ENCODE peak calls at places on chromosome 6, in four cellular contexts. One of them, this sample, is unnamed.
A peak's percentile ranks its signal among the peaks of the same experiment; 100 is the strongest.

GRCh38 chr6:83536034-83536646 is 23.8 kb downstream of the PRSS35 start:
- DNase-seq in GDM1: peak; percentile 26
- DNase-seq in amygdala: no peak
- DNase-seq in brain microvascular endothelial cell: peak; percentile 57
- DNase-seq in this sample: no peak

GRCh38 chr6:3913077-3913957 is 64.1 kb downstream of the FAM50B start:
- DNase-seq in brain microvascular endothelial cell: peak; percentile 97
- DNase-seq in amygdala: no peak
- DNase-seq in GDM1: no peak
- DNase-seq in this sample: peak; percentile 78

GRCh38 chr6:73085362-73085975 is 139.8 kb downstream of the KHDC1L start:
- DNase-seq in GDM1: no peak
- DNase-seq in amygdala: no peak
- DNase-seq in brain microvascular endothelial cell: no peak
- DNase-seq in this sample: no peak

GRCh38 chr6:30743099-30744053 is 889 bp upstream of the FLOT1 start:
- DNase-seq in GDM1: no peak
- DNase-seq in amygdala: no peak
- DNase-seq in brain microvascular endothelial cell: no peak
- DNase-seq in this sample: no peak

GRCh38 chr6:169624785-169625184 is 77.0 kb downstream of the WDR27 start:
- DNase-seq in GDM1: no peak
- DNase-seq in amygdala: no peak
- DNase-seq in brain microvascular endothelial cell: no peak
- DNase-seq in this sample: no peak

GRCh38 chr6:168116446-168116974 is 37.5 kb upstream of the FRMD1 start:
- DNase-seq in brain microvascular endothelial cell: no peak
- DNase-seq in amygdala: no peak
- DNase-seq in GDM1: no peak
- DNase-seq in this sample: no peak

GRCh38 chr6:137717074-137718073 is 149.7 kb upstream of the TNFAIP3 start:
- DNase-seq in amygdala: no peak
- DNase-seq in GDM1: no peak
- DNase-seq in brain microvascular endothelial cell: no peak
- DNase-seq in this sample: no peak

GRCh38 chr6:13760948-13761347 is 49.3 kb upstream of the RANBP9 start:
- DNase-seq in GDM1: no peak
- DNase-seq in amygdala: no peak
- DNase-seq in brain microvascular endothelial cell: no peak
- DNase-seq in this sample: no peak

GRCh38 chr6:6591778-6592388 is 3.4 kb downstream of the LY86 start:
- DNase-seq in GDM1: peak; percentile 84
- DNase-seq in amygdala: no peak
- DNase-seq in brain microvascular endothelial cell: no peak
- DNase-seq in this sample: no peak

GRCh38 chr6:149867876-149868640 is 3.9 kb upstream of the LRP11 start:
- DNase-seq in GDM1: no peak
- DNase-seq in amygdala: no peak
- DNase-seq in brain microvascular endothelial cell: no peak
- DNase-seq in this sample: no peak

GRCh38 chr6:21666788-21667681 is 73.5 kb downstream of the SOX4 start:
- DNase-seq in brain microvascular endothelial cell: no peak
- DNase-seq in amygdala: no peak
- DNase-seq in GDM1: no peak
- DNase-seq in this sample: no peak

GRCh38 chr6:99589290-99589672 is 17.4 kb upstream of the PRDM13 start:
- DNase-seq in GDM1: no peak
- DNase-seq in amygdala: no peak
- DNase-seq in brain microvascular endothelial cell: no peak
- DNase-seq in this sample: no peak

This sample was measured in thoracic aorta.